ENCODE peak calls at places on chromosome 7, in four cellular contexts. S is A549, V is heart left ventricle, Z is AG04450. N is an unnamed sample.

GRCh38 chr7:23852135-23852534 is 142.1 kb downstream of the STK31 start:
- DNase-seq in V (no peak), S (no peak), Z (no peak), N (peak)

GRCh38 chr7:32602470-32602869 is 107.2 kb downstream of the AVL9 start:
- DNase-seq in S (no peak), Z (no peak), V (no peak), N (no peak)

GRCh38 chr7:24826662-24827020 is 69.4 kb upstream of the GSDME start:
- DNase-seq in Z (no peak), S (no peak), V (no peak), N (peak)

GRCh38 chr7:3282457-3282856 is 18.6 kb upstream of the SDK1 start:
- DNase-seq in S (no peak), V (no peak), Z (no peak), N (no peak)

GRCh38 chr7:30986738-30987137 is 23.0 kb downstream of the GHRHR start:
- DNase-seq in V (no peak), S (no peak), Z (no peak), N (no peak)

GRCh38 chr7:3493499-3493898 is 192.4 kb downstream of the SDK1 start:
- DNase-seq in Z (peak), V (no peak), S (no peak), N (peak)

GRCh38 chr7:1345796-1346532 is 113.3 kb downstream of the UNCX start:
- DNase-seq in Z (no peak), S (no peak), V (peak), N (no peak)

GRCh38 chr7:128108129-128108528 is 76.9 kb upstream of the LRRC4 start:
- DNase-seq in Z (no peak), S (no peak), V (no peak), N (no peak)

GRCh38 chr7:146659732-146660131 is 543.1 kb downstream of the CNTNAP2 start:
- DNase-seq in V (no peak), Z (no peak), S (no peak), N (no peak)

GRCh38 chr7:38775503-38775902 is 133.5 kb downstream of the VPS41 start:
- DNase-seq in V (no peak), Z (no peak), S (no peak), N (no peak)

GRCh38 chr7:155373359-155374273 is 75.9 kb downstream of the INSIG1 start:
- DNase-seq in S (no peak), Z (no peak), V (peak), N (peak)

GRCh38 chr7:114414151-114415053 is at the start of gene FOXP2:
- DNase-seq in S (no peak), Z (no peak), V (no peak), N (peak)

GRCh38 chr7:114412548-114412947 is 2.1 kb upstream of the FOXP2 start:
- DNase-seq in Z (no peak), S (no peak), V (no peak), N (no peak)

GRCh38 chr7:114413741-114414140 is 874 bp upstream of the FOXP2 start:
- DNase-seq in V (no peak), S (no peak), Z (no peak), N (no peak)

GRCh38 chr7:114416089-114416990 is 1.7 kb downstream of the FOXP2 start:
- DNase-seq in Z (no peak), S (no peak), V (no peak), N (no peak)

DNA sequence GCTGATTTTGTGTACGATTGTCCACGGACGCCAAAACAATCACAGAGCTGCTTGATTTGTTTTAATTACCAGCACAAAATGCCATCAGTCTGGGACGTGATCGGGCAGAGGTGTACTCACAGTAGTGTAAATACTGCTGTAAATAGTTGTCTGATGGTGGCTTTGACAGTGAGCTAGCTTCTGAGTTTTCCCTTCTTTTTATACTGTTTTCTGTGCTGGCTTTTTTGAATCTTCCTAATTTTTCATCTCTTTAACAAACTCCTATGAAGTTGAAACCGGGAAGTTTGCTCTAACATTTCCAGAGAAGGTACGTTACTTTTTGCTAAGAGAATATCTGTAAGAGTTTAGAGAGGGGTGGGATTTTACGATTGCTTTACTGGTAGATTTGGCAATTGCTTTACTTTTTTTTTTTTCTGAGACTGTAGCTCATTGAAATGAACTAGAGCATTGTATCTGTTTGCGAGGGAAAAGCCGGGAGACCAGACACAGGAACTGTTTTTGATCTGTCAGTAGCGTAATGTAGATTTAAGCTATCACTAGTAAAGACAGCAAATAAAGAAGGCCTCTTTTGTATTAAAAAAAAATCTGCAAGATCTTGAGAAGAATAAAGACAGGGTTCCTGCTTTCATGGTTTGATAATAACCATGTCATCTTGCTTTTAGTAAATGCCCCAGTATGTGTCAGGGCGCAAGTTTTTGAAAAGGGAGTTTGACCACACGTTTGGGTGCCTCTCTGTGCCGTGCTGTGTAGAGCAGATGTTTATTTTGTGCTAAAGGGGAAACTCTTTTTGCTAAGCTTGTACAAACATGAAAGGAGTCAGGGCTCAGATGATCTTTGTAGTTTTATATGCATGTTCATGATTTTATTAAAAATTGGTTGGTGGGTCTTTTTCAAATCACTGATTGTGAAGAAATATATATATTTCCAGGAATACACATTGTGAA is 711 bp downstream of the FOXP2 start:
- DNase-seq in Z (no peak), S (no peak), V (no peak), N (no peak)
- H3K4me3 ChIP-seq in Z (peak), S (no peak), V (no peak), N (peak)

DNA sequence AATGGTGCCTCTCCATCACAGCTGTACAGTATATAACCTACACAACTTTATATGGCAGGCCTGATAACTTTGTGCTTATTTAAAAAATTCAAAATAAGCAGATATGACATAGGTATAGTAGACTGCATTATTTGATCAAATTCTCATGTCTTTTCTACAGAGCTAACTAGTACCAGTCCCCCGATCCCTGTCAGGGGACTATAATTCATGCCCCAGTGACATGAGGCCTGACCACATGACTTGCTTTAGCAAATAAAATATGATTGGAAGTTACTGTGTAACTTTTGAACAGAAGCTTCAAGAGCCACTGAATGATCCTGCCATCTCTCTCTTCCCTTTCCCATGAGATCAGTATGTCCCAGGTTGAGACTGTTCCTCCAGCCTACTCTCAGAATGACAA is 49.2 kb upstream of the WNT2 start:
- DNase-seq in Z (no peak), V (no peak), S (no peak), N (no peak)
- TF ChIP-seq CTCF in Z (no peak), V (no peak), S (no peak), N (no peak)

DNA sequence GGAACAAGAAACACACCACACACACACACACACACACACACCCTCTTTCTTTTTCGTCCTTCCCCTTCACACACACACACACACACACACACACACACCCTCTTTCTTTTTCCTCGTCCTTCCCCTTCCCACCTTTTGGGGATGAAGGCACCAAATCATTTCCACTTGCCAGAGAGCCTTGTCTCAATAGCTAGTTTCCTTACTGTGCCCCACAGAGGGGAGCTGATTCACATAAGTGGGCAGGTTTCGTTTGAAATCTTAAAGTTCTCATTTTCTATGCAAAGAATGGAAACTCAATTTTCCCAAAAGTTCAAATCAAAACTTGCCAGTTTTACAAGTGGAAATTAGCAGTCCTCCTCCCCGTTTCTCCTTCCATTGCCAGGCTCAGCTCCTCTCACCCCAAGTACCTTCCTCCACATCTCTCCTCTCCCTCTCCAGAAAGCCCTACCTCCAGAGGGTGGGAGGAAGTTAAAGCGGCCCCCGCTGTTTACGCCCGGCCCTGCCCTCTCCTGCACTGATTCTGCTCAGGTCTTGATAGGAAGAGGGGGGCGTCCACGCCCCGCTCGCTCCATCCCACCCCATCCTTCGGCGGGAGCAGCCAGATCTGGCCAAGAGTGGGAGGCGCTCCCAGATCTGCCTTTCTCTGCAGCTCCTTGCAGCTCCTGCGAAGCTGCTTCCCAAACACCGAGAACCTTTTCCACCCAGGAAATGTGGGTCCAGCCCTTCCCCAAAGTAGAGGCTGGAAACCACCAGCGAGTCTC is 1.3 kb downstream of the CTTNBP2 start:
- DNase-seq in Z (no peak), V (no peak), S (no peak), N (peak)
- H3K4me3 ChIP-seq in Z (peak), V (peak), S (peak), N (peak)

GRCh38 chr7:5035276-5035675 is 10.4 kb upstream of the RBAK start:
- DNase-seq in Z (no peak), V (no peak), S (no peak), N (no peak)

GRCh38 chr7:5041047-5041446 is 4.6 kb upstream of the RBAK start:
- DNase-seq in V (no peak), S (no peak), Z (no peak), N (no peak)

DNA sequence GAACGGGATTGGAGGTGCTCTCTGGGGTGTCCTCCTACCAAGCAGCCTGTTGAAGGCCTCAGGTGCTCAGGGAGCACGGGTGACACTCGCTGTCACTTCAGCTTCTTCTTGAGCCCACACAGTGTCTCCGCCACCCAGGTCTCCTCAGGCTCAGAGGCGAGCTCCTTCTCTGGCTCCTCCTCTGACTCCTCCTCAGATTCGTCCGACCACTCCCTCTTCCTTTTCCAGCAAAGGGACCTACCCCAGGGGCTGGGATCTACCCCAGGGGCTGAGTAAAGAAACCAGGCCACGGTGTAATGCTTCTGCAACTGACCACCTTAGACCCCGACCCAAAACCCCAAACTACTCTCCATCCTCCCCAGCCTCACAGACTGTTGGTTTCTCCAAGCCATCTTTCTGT is 9.2 kb upstream of the RBAK start:
- DNase-seq in V (no peak), Z (no peak), S (no peak), N (no peak)
- TF ChIP-seq CTCF in V (no peak), Z (no peak), S (no peak), N (no peak)

GRCh38 chr7:43260980-43261878 is 148.8 kb downstream of the HECW1 start:
- DNase-seq in Z (peak), V (no peak), S (peak), N (peak)

DNA sequence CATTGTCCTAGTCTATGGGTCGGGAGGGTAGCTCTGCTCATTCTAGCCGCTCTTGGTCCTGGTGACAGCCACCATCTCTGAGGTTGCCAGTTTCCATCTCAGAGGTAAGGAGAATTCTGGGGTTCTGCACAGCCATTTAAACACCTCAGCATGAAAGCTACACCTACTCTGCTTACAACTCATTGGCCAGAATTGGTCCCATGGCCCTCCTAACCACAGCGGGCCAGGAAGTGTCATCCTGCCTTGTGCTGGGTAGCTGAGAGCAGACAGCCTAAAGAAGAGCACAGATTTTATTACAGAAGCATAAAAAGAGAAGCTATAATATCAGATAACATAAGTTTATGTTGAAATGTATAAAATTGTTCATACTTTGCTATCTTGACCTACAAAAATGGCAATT is 152.7 kb downstream of the HECW1 start:
- DNase-seq in Z (no peak), S (no peak), V (no peak), N (no peak)
- H3K4me3 ChIP-seq in Z (no peak), S (no peak), V (no peak), N (no peak)

N was measured in choroid plexus epithelial cell.